ENCODE peak calls at places on chromosomes 11 and 22, in eight cellular contexts. B is stomach; E is heart left ventricle; O is fibroblast of lung; N is upper lobe of right lung; P is left lung; I is CD8-positive, alpha-beta T cell; S is ovary. U is an unnamed sample. For H3K36me3, the result is how much of the 10 kb centered on the place peaks cover.

GRCh38 chr22:31091106-31091975 is 10.2 kb downstream of the SMTN start:
- DNase-seq in B (no peak), E (no peak), O (no peak), N (no peak), P (no peak), I (no peak), S (peak), U (no peak)

GRCh38 chr11:117836077-117836960 is 11.8 kb upstream of the FXYD2 start:
- DNase-seq in B (peak), E (peak), O (no peak), N (peak), P (peak), I (no peak), S (no peak), U (no peak)

GRCh38 chr11:131724436-131724995 is 354.1 kb downstream of the NTM start:
- DNase-seq in B (no peak), E (no peak), O (no peak), N (no peak), P (no peak), I (no peak), S (no peak), U (no peak)

GRCh38 chr11:77141475-77141874 is 13.4 kb downstream of the MYO7A start:
- DNase-seq in B (no peak), E (no peak), O (no peak), N (no peak), P (no peak), I (no peak), S (no peak), U (no peak)

GRCh38 chr11:134356656-134357544 is 25.1 kb downstream of the GLB1L2 start:
- DNase-seq in B (no peak), E (no peak), O (no peak), N (peak), P (peak), I (no peak), S (no peak), U (peak)

GRCh38 chr11:13028322-13028721 is 19.2 kb downstream of the RASSF10 start:
- DNase-seq in B (no peak), E (no peak), O (no peak), N (no peak), P (no peak), I (no peak), S (no peak), U (no peak)

GRCh38 chr22:44628856-44629255 is 73.1 kb upstream of the PRR5 start:
- DNase-seq in B (no peak), E (no peak), O (no peak), N (peak), P (no peak), I (no peak), S (no peak), U (no peak)

GRCh38 chr11:108859510-108859909 is 194.6 kb downstream of the DDX10 start:
- DNase-seq in B (no peak), E (no peak), O (peak), N (no peak), P (no peak), I (no peak), S (no peak), U (no peak)

GRCh38 chr11:74366576-74366975 is 31.7 kb downstream of the PGM2L1 start:
- DNase-seq in B (no peak), E (no peak), O (peak), N (no peak), P (no peak), I (no peak), S (no peak), U (no peak)

GRCh38 chr22:41713004-41713403 is 13.7 kb downstream of the MEI1 start:
- DNase-seq in B (no peak), E (no peak), O (no peak), N (no peak), P (no peak), I (no peak), S (no peak), U (no peak)

GRCh38 chr11:11163256-11163655 is 189.8 kb downstream of the CSNK2A3 start:
- DNase-seq in B (no peak), E (no peak), O (no peak), N (no peak), P (no peak), I (no peak), S (no peak), U (no peak)
- TF ChIP-seq CTCF in B (peak), E (no peak), O (peak), N (peak), P (no peak), I (no peak), S (no peak), U (no peak)

GRCh38 chr11:46661836-46662235 is 38.6 kb downstream of the ARHGAP1 start:
- DNase-seq in B (no peak), E (no peak), O (no peak), N (no peak), P (no peak), I (no peak), S (no peak), U (no peak)

GRCh38 chr11:46658259-46658658 is 40.9 kb downstream of the ATG13 start:
- DNase-seq in B (no peak), E (peak), O (peak), N (no peak), P (no peak), I (no peak), S (no peak), U (peak)

GRCh38 chr11:46663277-46663940 is 37.0 kb downstream of the ARHGAP1 start:
- DNase-seq in B (no peak), E (no peak), O (no peak), N (no peak), P (no peak), I (no peak), S (no peak), U (peak)

GRCh38 chr11:46657186-46657585 is 39.8 kb downstream of the ATG13 start:
- DNase-seq in B (no peak), E (no peak), O (no peak), N (no peak), P (no peak), I (no peak), S (no peak), U (no peak)

GRCh38 chr11:46659908-46660307 is 40.5 kb downstream of the ARHGAP1 start:
- DNase-seq in B (no peak), E (no peak), O (peak), N (no peak), P (no peak), I (no peak), S (no peak), U (no peak)
- H3K36me3 ChIP-seq in B (half or more), E (half or more), O (under half), N (half or more), P (half or more), I (half or more), S (under half), U (half or more)

GRCh38 chr11:16169541-16169940 is 186.8 kb downstream of the SOX6 start:
- DNase-seq in B (no peak), E (no peak), O (peak), N (no peak), P (no peak), I (no peak), S (no peak), U (no peak)
- TF ChIP-seq CTCF in B (no peak), E (peak), O (peak), N (peak), P (no peak), I (no peak), S (no peak), U (no peak)

GRCh38 chr11:67492069-67492727 is 9.4 kb downstream of the AIP start:
- DNase-seq in B (no peak), E (no peak), O (no peak), N (no peak), P (no peak), I (no peak), S (no peak), U (peak)
- H3K36me3 ChIP-seq in B (half or more), E (half or more), O (under half), N (half or more), P (half or more), I (half or more), S (under half), U (half or more)

GRCh38 chr11:78149646-78150045 is 10.2 kb upstream of the ALG8 start:
- DNase-seq in B (no peak), E (no peak), O (peak), N (no peak), P (no peak), I (no peak), S (no peak), U (no peak)
- TF ChIP-seq CTCF in B (no peak), E (peak), O (peak), N (peak), P (no peak), I (no peak), S (peak), U (no peak)

GRCh38 chr22:19232620-19233019 is 54.1 kb upstream of the SLC25A1 start:
- DNase-seq in B (no peak), E (no peak), O (peak), N (no peak), P (no peak), I (no peak), S (no peak), U (no peak)
- H3K36me3 ChIP-seq in B (under half), E (half or more), O (under half), N (under half), P (half or more), I (under half), S (under half), U (under half)

GRCh38 chr22:24090581-24090980 is 79.5 kb downstream of the CABIN1 start:
- DNase-seq in B (no peak), E (no peak), O (no peak), N (peak), P (no peak), I (no peak), S (no peak), U (no peak)

GRCh38 chr22:24086310-24086709 is 75.2 kb downstream of the CABIN1 start:
- DNase-seq in B (no peak), E (no peak), O (no peak), N (peak), P (no peak), I (no peak), S (no peak), U (no peak)

GRCh38 chr22:24089951-24090350 is 78.8 kb downstream of the CABIN1 start:
- DNase-seq in B (no peak), E (no peak), O (no peak), N (peak), P (no peak), I (no peak), S (no peak), U (peak)

GRCh38 chr22:24087071-24087795 is 76.1 kb downstream of the CABIN1 start:
- DNase-seq in B (no peak), E (no peak), O (no peak), N (peak), P (no peak), I (no peak), S (no peak), U (no peak)

GRCh38 chr22:24088796-24089195 is 77.7 kb downstream of the CABIN1 start:
- DNase-seq in B (no peak), E (no peak), O (peak), N (peak), P (no peak), I (no peak), S (no peak), U (peak)
- TF ChIP-seq CTCF in B (no peak), E (no peak), O (no peak), N (no peak), P (no peak), I (no peak), S (no peak), U (no peak)

GRCh38 chr11:27635567-27636037 is 64.7 kb downstream of the BDNF start:
- DNase-seq in B (no peak), E (no peak), O (no peak), N (no peak), P (no peak), I (no peak), S (no peak), U (no peak)
- H3K36me3 ChIP-seq in B (under half), E (under half), O (under half), N (under half), P (under half), I (under half), S (under half), U (under half)